ENCODE peak calls at places on chromosomes 1 and 21, in nine cellular contexts. A, I, O, L, T, S, G, R and U are unnamed samples.
A peak's percentile ranks its signal among the peaks of the same experiment; 100 is the strongest.

GRCh38 chr1:65527211-65527610 is 106.7 kb downstream of the LEPR start:
- DNase-seq in T (no peak), L (no peak), S (no peak), A (no peak), G (no peak), O (no peak), I (peak; percentile 31), R (no peak), U (peak; percentile 17)

GRCh38 chr1:48450505-48450904 is 21.5 kb downstream of the SPATA6 start:
- DNase-seq in R (no peak), L (no peak), A (no peak), T (no peak), I (no peak), G (no peak), S (no peak), O (no peak), U (no peak)

GRCh38 chr1:244971524-244972216 is 107.3 kb upstream of the HNRNPU start:
- DNase-seq in T (no peak), L (no peak), I (no peak), O (no peak), G (no peak), R (no peak), A (no peak), S (no peak), U (no peak)

GRCh38 chr1:53733975-53734649 is 4.9 kb downstream of the GLIS1 start:
- DNase-seq in T (no peak), A (no peak), S (no peak), I (no peak), R (no peak), G (peak; percentile 83), L (no peak), O (peak; percentile 81), U (no peak)

GRCh38 chr21:38989745-38990423 is 184.2 kb downstream of the ETS2 start:
- DNase-seq in L (no peak), O (peak; percentile 34), R (no peak), G (peak; percentile 85), S (no peak), I (peak; percentile 23), T (no peak), A (no peak), U (peak; percentile 91)

GRCh38 chr1:185257947-185258203 is 59.2 kb downstream of the IVNS1ABP start:
- DNase-seq in G (no peak), I (no peak), L (peak; percentile 5), R (no peak), O (no peak), S (no peak), T (no peak), A (no peak), U (peak; percentile 68)

GRCh38 chr21:37383784-37384311 is 17.3 kb downstream of the DYRK1A start:
- DNase-seq in L (no peak), A (no peak), G (no peak), R (no peak), T (no peak), I (no peak), O (no peak), S (no peak), U (no peak)

GRCh38 chr1:71522721-71523120 is 441.9 kb upstream of the ZRANB2 start:
- DNase-seq in A (no peak), G (no peak), R (no peak), I (no peak), O (no peak), S (no peak), T (no peak), L (no peak), U (no peak)

GRCh38 chr1:218164111-218164929 is 120.8 kb upstream of the RRP15 start:
- DNase-seq in O (no peak), A (peak; percentile 40), G (peak; percentile 9), S (no peak), T (no peak), R (peak; percentile 80), I (no peak), L (no peak), U (peak; percentile 8)

GRCh38 chr21:41374867-41375533 is 13.2 kb downstream of the MX2 start:
- DNase-seq in I (no peak), T (no peak), G (no peak), R (no peak), S (no peak), O (no peak), A (no peak), L (no peak), U (peak; percentile 62)

GRCh38 chr1:62180649-62181048 is 14.0 kb upstream of the L1TD1 start:
- DNase-seq in I (no peak), S (peak; percentile 86), T (no peak), L (no peak), R (peak; percentile 25), O (no peak), A (no peak), G (no peak), U (peak; percentile 9)

GRCh38 chr1:197976368-197976767 is 59.2 kb downstream of the LHX9 start:
- DNase-seq in I (no peak), S (no peak), A (no peak), R (no peak), G (no peak), L (peak; percentile 64), O (no peak), T (no peak), U (peak; percentile 63)

GRCh38 chr1:45172015-45172414 is 34.4 kb downstream of the ZSWIM5 start:
- DNase-seq in I (no peak), L (peak; percentile 41), O (no peak), R (no peak), A (no peak), T (no peak), G (peak; percentile 4), S (peak; percentile 18), U (peak; percentile 3)

GRCh38 chr1:22383526-22384291 is 67.9 kb upstream of the ZBTB40 start:
- DNase-seq in R (no peak), S (no peak), A (no peak), G (no peak), T (no peak), L (no peak), O (no peak), I (no peak), U (no peak)

GRCh38 chr1:158809862-158810261 is 21.3 kb upstream of the MNDA start:
- DNase-seq in T (no peak), R (no peak), A (no peak), G (no peak), S (no peak), I (no peak), O (no peak), L (no peak), U (no peak)

GRCh38 chr1:232038704-232039103 is 412.1 kb downstream of the DISC1 start:
- DNase-seq in A (no peak), I (no peak), G (no peak), S (no peak), T (no peak), R (no peak), O (no peak), L (no peak), U (no peak)

GRCh38 chr1:231226161-231226560 is 14.9 kb upstream of the GNPAT start:
- DNase-seq in A (no peak), G (no peak), T (no peak), L (no peak), O (no peak), S (no peak), R (no peak), I (no peak), U (no peak)

GRCh38 chr1:71737768-71738167 is 544.6 kb downstream of the NEGR1 start:
- DNase-seq in I (no peak), S (no peak), L (no peak), G (no peak), O (no peak), T (no peak), R (no peak), A (no peak), U (no peak)

GRCh38 chr21:26952274-26953066 is 14.4 kb downstream of the ADAMTS5 start:
- DNase-seq in T (no peak), L (no peak), S (no peak), I (no peak), R (no peak), O (no peak), A (no peak), G (no peak), U (no peak)

GRCh38 chr1:2555634-2556276 is 416 bp upstream of the TNFRSF14 start:
- DNase-seq in I (no peak), L (no peak), O (no peak), R (no peak), G (no peak), A (peak; percentile 55), S (no peak), T (peak; percentile 52), U (no peak)

GRCh38 chr1:94737124-94737998 is 82.8 kb upstream of the SLC44A3 start:
- DNase-seq in R (no peak), A (no peak), G (no peak), L (no peak), S (no peak), I (no peak), O (peak; percentile 57), T (no peak), U (no peak)

GRCh38 chr1:156805766-156806511 is 10.7 kb downstream of the SH2D2A start:
- DNase-seq in S (no peak), A (peak; percentile 10), O (no peak), G (no peak), R (no peak), L (no peak), I (no peak), T (no peak), U (peak; percentile 27)

GRCh38 chr1:223258751-223259177 is 105.2 kb downstream of the SUSD4 start:
- DNase-seq in O (peak; percentile 62), T (no peak), I (no peak), R (no peak), A (no peak), G (peak; percentile 39), S (peak; percentile 64), L (peak; percentile 73), U (peak; percentile 77)

GRCh38 chr1:94055459-94056122 is 65.4 kb downstream of the ABCA4 start:
- DNase-seq in S (no peak), G (no peak), L (no peak), O (peak; percentile 85), A (no peak), T (no peak), R (no peak), I (no peak), U (peak; percentile 39)

GRCh38 chr1:75472971-75473603 is 137.8 kb downstream of the SLC44A5 start:
- DNase-seq in A (no peak), L (no peak), O (no peak), G (no peak), T (no peak), S (no peak), I (no peak), R (no peak), U (no peak)

GRCh38 chr1:182211364-182211763 is 149.9 kb upstream of the ZNF648 start:
- DNase-seq in R (no peak), A (no peak), I (no peak), T (no peak), O (no peak), G (no peak), L (no peak), S (no peak), U (no peak)

GRCh38 chr21:38072489-38072888 is 156.2 kb upstream of the KCNJ6 start:
- DNase-seq in G (no peak), A (no peak), S (no peak), I (no peak), O (no peak), L (no peak), R (no peak), T (no peak), U (no peak)

GRCh38 chr1:242546441-242546840 is 21.9 kb upstream of the PLD5 start:
- DNase-seq in T (no peak), A (no peak), O (peak; percentile 62), S (no peak), G (no peak), R (no peak), L (no peak), I (no peak), U (no peak)

GRCh38 chr1:220430059-220430458 is 97.9 kb upstream of the MARK1 start:
- DNase-seq in L (peak; percentile 58), S (peak; percentile 51), R (no peak), T (no peak), G (no peak), I (no peak), O (no peak), A (no peak), U (peak; percentile 24)

GRCh38 chr1:164558461-164559341 is at the start of gene PBX1:
- DNase-seq in G (peak; percentile 98), I (peak; percentile 95), A (peak; percentile 96), R (peak; percentile 90), T (peak; percentile 57), O (peak; percentile 86), L (peak; percentile 97), S (peak; percentile 96), U (peak; percentile 99)

GRCh38 chr1:20485527-20486456 is at the start of gene CAMK2N1:
- DNase-seq in S (peak; percentile 69), R (peak; percentile 22), T (peak; percentile 38), A (peak; percentile 88), I (no peak), G (no peak), O (peak; percentile 33), L (peak; percentile 74), U (peak; percentile 79)